ENCODE peak calls at places on chromosome 17, in six cellular contexts. T is suprapubic skin, Y is AG10803, F is uterus, G is cardiac fibroblast, C is cardiac muscle cell. B is an unnamed sample.

GRCh38 chr17:50051082-50051576 is 4.8 kb upstream of the ITGA3 start:
- DNase-seq in F (no peak), Y (peak; percentile 74), G (peak; percentile 53), T (no peak), C (peak; percentile 71), B (peak; percentile 92)

GRCh38 chr17:12358477-12358876 is 307.2 kb upstream of the MYOCD start:
- DNase-seq in C (no peak), T (no peak), F (no peak), Y (no peak), G (no peak), B (no peak)

GRCh38 chr17:64732336-64733006 is 70.4 kb upstream of the SMURF2 start:
- DNase-seq in F (no peak), C (peak; percentile 78), T (no peak), G (peak; percentile 86), Y (peak; percentile 73), B (peak; percentile 15)

GRCh38 chr17:32285770-32286517 is 20.3 kb downstream of the RHBDL3 start:
- DNase-seq in Y (no peak), G (no peak), C (no peak), T (no peak), F (no peak), B (no peak)

GRCh38 chr17:77783991-77784820 is 174.3 kb upstream of the TNRC6C start:
- DNase-seq in C (no peak), Y (no peak), G (no peak), T (no peak), F (no peak), B (no peak)

GRCh38 chr17:54426287-54426886 is 474.3 kb upstream of the TOM1L1 start:
- DNase-seq in G (no peak), T (no peak), F (no peak), C (no peak), Y (no peak), B (peak; percentile 62)

GRCh38 chr17:58289869-58290268 is 9.1 kb upstream of the MPO start:
- DNase-seq in G (no peak), Y (no peak), F (no peak), C (no peak), T (no peak), B (peak; percentile 52)

GRCh38 chr17:27550291-27550930 is 80.6 kb upstream of the LGALS9 start:
- DNase-seq in T (no peak), G (no peak), F (no peak), Y (no peak), C (no peak), B (no peak)

GRCh38 chr17:81440511-81441244 is 45.4 kb downstream of the BAHCC1 start:
- DNase-seq in G (no peak), T (no peak), C (no peak), F (no peak), Y (no peak), B (no peak)

GRCh38 chr17:34171245-34171818 is 83.8 kb upstream of the CCL2 start:
- DNase-seq in G (peak; percentile 70), Y (peak; percentile 44), T (no peak), C (peak; percentile 79), F (peak; percentile 28), B (peak; percentile 49)

GRCh38 chr17:14813649-14814048 is 451.5 kb downstream of the PMP22 start:
- DNase-seq in F (no peak), Y (no peak), T (no peak), C (peak; percentile 33), G (peak; percentile 22), B (no peak)

GRCh38 chr17:56594528-56595418 is 1.3 kb downstream of the NOG start:
- DNase-seq in C (no peak), Y (peak; percentile 14), T (no peak), G (no peak), F (no peak), B (peak; percentile 39)

GRCh38 chr17:61716225-61716829 is 125.3 kb upstream of the NACA2 start:
- DNase-seq in Y (no peak), G (no peak), T (no peak), F (no peak), C (no peak), B (no peak)

GRCh38 chr17:58470356-58470755 is 17.9 kb downstream of the HSF5 start:
- DNase-seq in G (no peak), T (no peak), Y (no peak), F (no peak), C (no peak), B (no peak)

DNA sequence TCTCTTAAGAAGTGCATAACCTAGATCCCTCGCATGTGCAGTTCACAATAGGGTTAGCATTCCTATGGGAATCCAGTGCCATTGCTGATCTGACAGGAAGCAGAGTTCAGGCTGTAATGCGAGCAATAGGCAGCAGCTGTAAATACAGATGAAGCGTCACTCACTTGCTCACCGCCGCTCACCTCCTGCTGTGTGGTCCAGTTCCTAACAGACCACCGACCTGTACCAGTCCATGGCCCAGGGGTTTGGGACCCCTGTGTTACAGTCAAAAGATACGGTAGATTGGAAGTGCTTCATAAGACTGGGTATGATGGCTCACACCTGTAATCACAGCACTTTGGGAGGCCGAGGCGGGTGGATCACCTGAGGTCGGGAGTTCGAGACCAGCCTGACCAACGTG is 2.8 kb downstream of the STAT5A start:
- DNase-seq in T (no peak), G (no peak), F (no peak), Y (no peak), C (no peak), B (no peak)
- H3K4me3 ChIP-seq in T (no peak overlapping the region), G (no peak overlapping the region), F (no peak overlapping the region), Y (no peak overlapping the region), C (no peak overlapping the region), B (no peak overlapping the region)

GRCh38 chr17:48470388-48471034 is 40.5 kb upstream of the SKAP1 start:
- DNase-seq in G (peak; percentile 31), C (peak; percentile 41), Y (peak; percentile 81), F (no peak), T (no peak), B (no peak)
- TF ChIP-seq CTCF in G (no peak), C (peak; percentile 16), Y (peak; percentile 46), F (no peak), T (no peak), B (no peak)

DNA sequence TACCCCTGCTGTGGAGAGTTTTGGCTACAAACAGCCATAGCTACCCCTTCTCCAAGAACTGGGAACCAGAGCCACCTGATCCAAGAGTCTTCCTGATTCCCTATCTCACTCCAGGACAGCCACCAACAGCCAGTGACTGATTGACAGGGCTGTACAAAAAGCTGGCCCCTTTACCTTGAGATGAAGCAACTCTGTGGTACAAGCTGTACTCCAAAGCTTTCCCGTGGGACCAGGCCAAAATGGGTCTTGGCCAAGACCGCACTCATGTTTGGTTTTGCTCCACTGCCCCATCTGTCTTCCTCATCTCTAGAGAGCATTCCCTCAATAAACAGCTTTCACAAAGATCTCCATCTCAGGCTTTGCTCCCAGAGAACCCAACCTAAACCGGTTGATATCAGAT is 43.6 kb downstream of the RNF157 start:
- DNase-seq in F (peak; percentile 22), Y (peak; percentile 71), C (peak; percentile 56), T (peak; percentile 83), G (peak; percentile 38), B (no peak)
- H3K4me3 ChIP-seq in F (no peak overlapping the region), Y (no peak overlapping the region), C (no peak overlapping the region), T (no peak overlapping the region), G (no peak overlapping the region), B (no peak overlapping the region)

DNA sequence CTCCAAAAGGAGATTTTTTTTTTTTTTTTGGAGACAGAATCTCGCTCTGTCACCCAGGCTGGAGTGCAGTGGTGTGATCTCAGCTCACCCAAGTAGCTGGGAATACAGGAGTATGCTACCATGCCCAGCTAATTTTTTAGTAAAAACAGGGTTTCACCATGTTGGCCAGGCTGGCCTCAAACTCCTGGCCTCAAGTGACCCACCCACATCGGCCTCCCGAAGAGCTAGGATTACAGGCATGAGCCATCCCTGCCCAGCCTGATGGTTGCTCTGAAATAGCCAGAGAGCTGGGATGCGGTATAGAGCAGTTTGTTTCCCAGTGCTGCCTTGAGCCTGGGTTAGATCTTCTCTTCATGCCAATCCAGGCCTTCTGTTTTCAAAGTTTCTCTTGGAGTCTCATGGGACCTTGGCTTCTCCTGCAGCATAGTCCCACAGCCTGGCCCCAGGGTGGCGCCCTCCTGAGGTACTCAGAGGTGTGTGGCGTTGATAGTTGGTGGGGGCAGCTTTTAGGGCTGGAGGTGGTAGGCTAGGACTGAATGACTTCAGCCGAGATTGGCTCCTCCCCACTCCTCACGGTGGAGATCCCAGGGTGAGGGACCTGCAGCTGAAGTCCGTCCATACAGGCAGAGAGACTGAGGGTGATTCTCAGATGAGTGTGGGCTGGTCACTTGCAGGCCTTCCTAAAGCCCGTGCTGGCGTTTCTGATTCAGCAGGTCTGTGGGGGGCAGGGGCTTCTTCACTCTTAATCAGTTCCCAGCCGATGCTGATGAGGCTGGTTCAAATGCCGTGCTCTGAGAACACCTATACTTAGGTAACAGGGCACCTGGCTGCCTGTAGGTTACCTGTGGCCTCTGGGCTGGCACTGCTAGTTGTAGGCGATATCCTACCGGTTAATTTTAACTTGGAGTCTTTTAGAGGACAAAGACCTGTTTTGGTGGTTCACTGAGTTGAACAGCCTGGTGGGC is 52.0 kb downstream of the TNFRSF13B start:
- DNase-seq in T (peak; percentile 65), Y (no peak), G (no peak), F (no peak), C (no peak), B (no peak)
- TF ChIP-seq CTCF in T (no peak), Y (no peak), G (no peak), F (no peak), C (no peak), B (no peak)

B was measured in epithelial cell of esophagus.